ENCODE peak calls at places on chromosomes 16 and 17, in six cellular contexts. One of them, this sample, is unnamed.

GRCh38 chr17:56176101-56176500 is 22.8 kb downstream of the ANKFN1 start:
- DNase-seq in psoas muscle: no peak
- DNase-seq in HL-60: no peak
- DNase-seq in neural crest cell: no peak
- DNase-seq in GM20000: no peak
- DNase-seq in H9: no peak
- DNase-seq in this sample: no peak

GRCh38 chr17:79925242-79925957 is 86.2 kb upstream of the CBX4 start:
- DNase-seq in psoas muscle: peak; percentile 78
- DNase-seq in HL-60: no peak
- DNase-seq in neural crest cell: no peak
- DNase-seq in GM20000: no peak
- DNase-seq in H9: no peak
- DNase-seq in this sample: peak; percentile 54

GRCh38 chr17:57881143-57881542 is 31.3 kb upstream of the MRPS23 start:
- DNase-seq in psoas muscle: no peak
- DNase-seq in HL-60: no peak
- DNase-seq in neural crest cell: no peak
- DNase-seq in GM20000: no peak
- DNase-seq in H9: peak; percentile 67
- DNase-seq in this sample: peak; percentile 82

GRCh38 chr16:29757950-29758466 is 12.2 kb upstream of the C16orf54 start:
- DNase-seq in psoas muscle: no peak
- DNase-seq in HL-60: no peak
- DNase-seq in neural crest cell: no peak
- DNase-seq in GM20000: no peak
- DNase-seq in H9: no peak
- DNase-seq in this sample: peak; percentile 20

GRCh38 chr17:27949304-27949703 is 56.1 kb upstream of the LYRM9 start:
- DNase-seq in psoas muscle: no peak
- DNase-seq in HL-60: no peak
- DNase-seq in neural crest cell: no peak
- DNase-seq in GM20000: no peak
- DNase-seq in H9: peak; percentile 64
- DNase-seq in this sample: no peak

GRCh38 chr16:57519796-57520360 is 16.5 kb downstream of the CCDC102A start:
- DNase-seq in psoas muscle: peak; percentile 80
- DNase-seq in HL-60: no peak
- DNase-seq in neural crest cell: peak; percentile 90
- DNase-seq in GM20000: peak; percentile 93
- DNase-seq in H9: peak; percentile 82
- DNase-seq in this sample: peak; percentile 83

GRCh38 chr17:80844418-80844990 is 147.1 kb upstream of the CHMP6 start:
- DNase-seq in psoas muscle: no peak
- DNase-seq in HL-60: no peak
- DNase-seq in neural crest cell: no peak
- DNase-seq in GM20000: no peak
- DNase-seq in H9: no peak
- DNase-seq in this sample: no peak

GRCh38 chr16:56931253-56931768 is 631 bp upstream of the HERPUD1 start:
- DNase-seq in psoas muscle: no peak
- DNase-seq in HL-60: no peak
- DNase-seq in neural crest cell: no peak
- DNase-seq in GM20000: peak; percentile 73
- DNase-seq in H9: no peak
- DNase-seq in this sample: no peak

GRCh38 chr17:66834919-66835454 is at the start of gene CACNG5:
- DNase-seq in psoas muscle: no peak
- DNase-seq in HL-60: no peak
- DNase-seq in neural crest cell: peak; percentile 30
- DNase-seq in GM20000: no peak
- DNase-seq in H9: peak; percentile 80
- DNase-seq in this sample: no peak

GRCh38 chr17:81683584-81684441 is at the start of the genes ARL16 and HGS:
- DNase-seq in psoas muscle: peak; percentile 98
- DNase-seq in HL-60: peak; percentile 99
- DNase-seq in neural crest cell: peak; percentile 98
- DNase-seq in GM20000: peak; percentile 100
- DNase-seq in H9: peak; percentile 99
- DNase-seq in this sample: peak; percentile 99

GRCh38 chr17:29593546-29594440 is 861 bp downstream of the ANKRD13B start:
- DNase-seq in psoas muscle: no peak
- DNase-seq in HL-60: no peak
- DNase-seq in neural crest cell: no peak
- DNase-seq in GM20000: peak; percentile 46
- DNase-seq in H9: peak; percentile 88
- DNase-seq in this sample: no peak

GRCh38 chr16:69595127-69596036 is 29.6 kb downstream of the NFAT5 start:
- DNase-seq in psoas muscle: no peak
- DNase-seq in HL-60: no peak
- DNase-seq in neural crest cell: no peak
- DNase-seq in GM20000: no peak
- DNase-seq in H9: no peak
- DNase-seq in this sample: peak; percentile 74

GRCh38 chr16:31700530-31701388 is 172.8 kb upstream of the ZNF267 start:
- DNase-seq in psoas muscle: peak; percentile 78
- DNase-seq in HL-60: no peak
- DNase-seq in neural crest cell: peak; percentile 67
- DNase-seq in GM20000: peak; percentile 66
- DNase-seq in H9: no peak
- DNase-seq in this sample: no peak

GRCh38 chr16:20383106-20384029 is 21.2 kb downstream of the PDILT start:
- DNase-seq in psoas muscle: peak; percentile 16
- DNase-seq in HL-60: peak; percentile 18
- DNase-seq in neural crest cell: peak; percentile 82
- DNase-seq in GM20000: peak; percentile 61
- DNase-seq in H9: peak; percentile 88
- DNase-seq in this sample: peak; percentile 17

GRCh38 chr17:8019665-8020064 is 17.2 kb downstream of the GUCY2D start:
- DNase-seq in psoas muscle: no peak
- DNase-seq in HL-60: no peak
- DNase-seq in neural crest cell: no peak
- DNase-seq in GM20000: no peak
- DNase-seq in H9: no peak
- DNase-seq in this sample: no peak

GRCh38 chr17:75864448-75864871 is 9.3 kb upstream of the WBP2 start:
- DNase-seq in psoas muscle: peak; percentile 74
- DNase-seq in HL-60: no peak
- DNase-seq in neural crest cell: no peak
- DNase-seq in GM20000: peak; percentile 77
- DNase-seq in H9: peak; percentile 70
- DNase-seq in this sample: peak; percentile 79

This sample was measured in foreskin fibroblast.